ENCODE peak calls at places on chromosomes 7 and 10, in four cellular contexts. X, A, T and F are unnamed samples.

GRCh38 chr7:101680406-101681145 is 51.5 kb upstream of the MYL10 start:
- DNase-seq in A (no peak), T (no peak), X (no peak), F (no peak)

GRCh38 chr7:84194484-84195260 is at the start of gene SEMA3A:
- DNase-seq in A (peak), X (peak), T (peak), F (peak)

GRCh38 chr10:18658301-18658991 is 785 bp upstream of the ARL5B start:
- DNase-seq in X (no peak), A (no peak), T (peak), F (no peak)

GRCh38 chr10:131657318-131657984 is 243.4 kb upstream of the PPP2R2D start:
- DNase-seq in A (no peak), X (no peak), T (no peak), F (no peak)

GRCh38 chr7:139763330-139763729 is 14.5 kb downstream of the HIPK2 start:
- DNase-seq in X (no peak), A (no peak), T (no peak), F (no peak)

GRCh38 chr10:30062090-30062489 is 2.7 kb upstream of the JCAD start:
- DNase-seq in A (no peak), X (no peak), T (no peak), F (no peak)

GRCh38 chr10:119138341-119139306 is 26.9 kb downstream of the SFXN4 start:
- DNase-seq in T (no peak), A (peak), X (no peak), F (no peak)

GRCh38 chr7:155722936-155723335 is 78.5 kb downstream of the RBM33 start:
- DNase-seq in T (no peak), A (no peak), X (no peak), F (no peak)

GRCh38 chr7:142603870-142604448 is 145.3 kb upstream of the PRSS1 start:
- DNase-seq in A (peak), X (peak), T (peak), F (no peak)

GRCh38 chr7:42831051-42831952 is 80.6 kb downstream of the C7orf25 start:
- DNase-seq in X (peak), A (peak), T (peak), F (no peak)

GRCh38 chr10:24465124-24465874 is 256.4 kb downstream of the KIAA1217 start:
- DNase-seq in X (no peak), T (no peak), A (no peak), F (no peak)

GRCh38 chr7:2000801-2001321 is 231.9 kb downstream of the MAD1L1 start:
- DNase-seq in T (no peak), A (no peak), X (no peak), F (no peak)

GRCh38 chr7:146129296-146129695 is 12.7 kb downstream of the CNTNAP2 start:
- DNase-seq in X (peak), T (peak), A (no peak), F (no peak)

GRCh38 chr10:126846959-126847358 is 58.3 kb upstream of the DOCK1 start:
- DNase-seq in A (no peak), X (peak), T (no peak), F (no peak)
- TF ChIP-seq CTCF in A (no peak), X (peak), T (peak), F (peak)

GRCh38 chr7:20647908-20648776 is 32.7 kb downstream of the ABCB5 start:
- DNase-seq in X (peak), T (peak), A (peak), F (no peak)
- TF ChIP-seq CTCF in X (peak), T (peak), A (peak), F (peak)

GRCh38 chr7:55177589-55178261 is 158.9 kb downstream of the EGFR start:
- DNase-seq in A (no peak), X (no peak), T (no peak), F (no peak)

GRCh38 chr7:55178863-55179773 is 160.3 kb downstream of the EGFR start:
- DNase-seq in T (no peak), X (no peak), A (no peak), F (no peak)

GRCh38 chr7:55179897-55180682 is 161.3 kb downstream of the EGFR start:
- DNase-seq in T (no peak), X (no peak), A (no peak), F (no peak)

GRCh38 chr7:55177068-55177530 is 158.3 kb downstream of the EGFR start:
- DNase-seq in X (no peak), A (no peak), T (no peak), F (no peak)

DNA sequence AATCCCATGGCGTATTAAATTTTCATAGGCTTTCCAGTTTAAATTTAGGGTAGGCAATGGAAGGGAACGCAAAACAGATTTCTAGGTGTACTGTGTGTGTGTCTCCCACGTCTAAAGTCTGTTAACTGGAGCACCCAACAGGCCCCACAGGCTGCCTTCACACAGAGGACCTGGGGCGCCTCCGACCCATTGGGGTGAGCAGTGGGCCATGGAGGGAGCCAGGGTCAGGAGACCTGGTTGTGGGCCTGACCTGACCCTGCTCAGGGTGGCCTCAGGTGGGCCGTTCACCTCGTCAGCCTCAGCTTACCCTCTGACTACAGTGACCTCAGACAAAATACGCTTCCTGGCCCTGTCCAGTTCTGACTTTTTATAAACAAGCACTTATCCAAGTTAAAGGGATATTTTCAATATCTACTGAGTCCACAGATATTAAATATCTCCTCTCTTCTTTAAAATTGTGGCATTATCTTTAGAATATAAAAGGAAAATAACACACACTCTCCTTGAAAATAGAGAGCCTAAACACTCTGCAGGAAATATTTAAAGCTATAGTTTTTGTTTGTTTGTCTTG is 159.6 kb downstream of the EGFR start:
- DNase-seq in A (no peak), T (no peak), X (no peak), F (no peak)
- TF ChIP-seq CTCF in A (no peak), T (no peak), X (no peak), F (no peak)

GRCh38 chr7:36474283-36475010 is 84.8 kb downstream of the ANLN start:
- DNase-seq in X (no peak), T (no peak), A (no peak), F (no peak)

GRCh38 chr7:36472141-36472729 is 82.6 kb downstream of the ANLN start:
- DNase-seq in X (no peak), A (no peak), T (no peak), F (no peak)

GRCh38 chr7:36473454-36474282 is 84.0 kb downstream of the ANLN start:
- DNase-seq in X (peak), T (peak), A (peak), F (no peak)

GRCh38 chr7:36475011-36475342 is 85.3 kb downstream of the ANLN start:
- DNase-seq in A (no peak), T (no peak), X (no peak), F (no peak)

GRCh38 chr7:36475371-36475770 is 85.7 kb downstream of the ANLN start:
- DNase-seq in X (peak), T (no peak), A (no peak), F (no peak)
- TF ChIP-seq CTCF in X (no peak), T (no peak), A (no peak), F (no peak)